ENCODE peak calls at places on chromosomes 16 and 17, in four cellular contexts. One of them, this sample, is unnamed.

GRCh38 chr17:72517413-72518237 is 396.8 kb downstream of the SOX9 start:
- DNase-seq in heart right ventricle: no peak
- DNase-seq in fibroblast of lung: no peak
- DNase-seq in body of pancreas: peak; percentile 19
- DNase-seq in this sample: no peak

GRCh38 chr17:9669551-9670008 is 24.3 kb downstream of the USP43 start:
- DNase-seq in heart right ventricle: no peak
- DNase-seq in fibroblast of lung: no peak
- DNase-seq in body of pancreas: no peak
- DNase-seq in this sample: no peak

GRCh38 chr17:17749921-17750320 is 68.7 kb downstream of the RAI1 start:
- DNase-seq in heart right ventricle: peak; percentile 55
- DNase-seq in fibroblast of lung: peak; percentile 54
- DNase-seq in body of pancreas: peak; percentile 75
- DNase-seq in this sample: peak; percentile 29

GRCh38 chr16:24645739-24646645 is 83.5 kb upstream of the TNRC6A start:
- DNase-seq in heart right ventricle: no peak
- DNase-seq in fibroblast of lung: peak; percentile 100
- DNase-seq in body of pancreas: no peak
- DNase-seq in this sample: peak; percentile 99

GRCh38 chr16:68490829-68491575 is 42.7 kb upstream of the SMPD3 start:
- DNase-seq in heart right ventricle: no peak
- DNase-seq in fibroblast of lung: no peak
- DNase-seq in body of pancreas: peak; percentile 91
- DNase-seq in this sample: peak; percentile 18

GRCh38 chr17:63476857-63477470 is at the start of gene ACE:
- DNase-seq in heart right ventricle: peak; percentile 35
- DNase-seq in fibroblast of lung: no peak
- DNase-seq in body of pancreas: peak; percentile 65
- DNase-seq in this sample: no peak

GRCh38 chr16:88558457-88559442 is 11.5 kb upstream of the ZC3H18 start:
- DNase-seq in heart right ventricle: peak; percentile 61
- DNase-seq in fibroblast of lung: peak; percentile 74
- DNase-seq in body of pancreas: peak; percentile 94
- DNase-seq in this sample: peak; percentile 51

GRCh38 chr16:84183911-84184310 is 2.9 kb downstream of the TAF1C start:
- DNase-seq in heart right ventricle: no peak
- DNase-seq in fibroblast of lung: no peak
- DNase-seq in body of pancreas: no peak
- DNase-seq in this sample: no peak

GRCh38 chr17:21021208-21021803 is 21.5 kb downstream of the USP22 start:
- DNase-seq in heart right ventricle: no peak
- DNase-seq in fibroblast of lung: no peak
- DNase-seq in body of pancreas: no peak
- DNase-seq in this sample: no peak

GRCh38 chr17:45410144-45411091 is 22.3 kb downstream of the ARHGAP27 start:
- DNase-seq in heart right ventricle: peak; percentile 66
- DNase-seq in fibroblast of lung: no peak
- DNase-seq in body of pancreas: no peak
- DNase-seq in this sample: no peak

GRCh38 chr16:64469906-64470702 is 651.8 kb downstream of the CDH11 start:
- DNase-seq in heart right ventricle: no peak
- DNase-seq in fibroblast of lung: no peak
- DNase-seq in body of pancreas: peak; percentile 34
- DNase-seq in this sample: no peak

GRCh38 chr16:8552487-8553221 is 37.7 kb downstream of the TMEM114 start:
- DNase-seq in heart right ventricle: no peak
- DNase-seq in fibroblast of lung: no peak
- DNase-seq in body of pancreas: no peak
- DNase-seq in this sample: no peak

GRCh38 chr16:22366371-22366770 is 8.0 kb downstream of the CDR2 start:
- DNase-seq in heart right ventricle: no peak
- DNase-seq in fibroblast of lung: no peak
- DNase-seq in body of pancreas: no peak
- DNase-seq in this sample: no peak

GRCh38 chr16:15483857-15484256 is 49.5 kb downstream of the BMERB1 start:
- DNase-seq in heart right ventricle: no peak
- DNase-seq in fibroblast of lung: no peak
- DNase-seq in body of pancreas: no peak
- DNase-seq in this sample: no peak

GRCh38 chr16:75244844-75245758 is 6.3 kb downstream of the BCAR1 start:
- DNase-seq in heart right ventricle: peak; percentile 84
- DNase-seq in fibroblast of lung: peak; percentile 99
- DNase-seq in body of pancreas: peak; percentile 93
- DNase-seq in this sample: peak; percentile 96

GRCh38 chr16:23710008-23710407 is 3.0 kb downstream of the ERN2 start:
- DNase-seq in heart right ventricle: no peak
- DNase-seq in fibroblast of lung: no peak
- DNase-seq in body of pancreas: no peak
- DNase-seq in this sample: no peak

GRCh38 chr16:87855852-87856715 is 13.2 kb downstream of the SLC7A5 start:
- DNase-seq in heart right ventricle: peak; percentile 31
- DNase-seq in fibroblast of lung: peak; percentile 56
- DNase-seq in body of pancreas: peak; percentile 60
- DNase-seq in this sample: no peak

GRCh38 chr16:28089992-28090365 is 26.5 kb upstream of the GSG1L start:
- DNase-seq in heart right ventricle: no peak
- DNase-seq in fibroblast of lung: no peak
- DNase-seq in body of pancreas: no peak
- DNase-seq in this sample: no peak

GRCh38 chr16:75305364-75306101 is 54.1 kb upstream of the BCAR1 start:
- DNase-seq in heart right ventricle: peak; percentile 63
- DNase-seq in fibroblast of lung: peak; percentile 100
- DNase-seq in body of pancreas: peak; percentile 87
- DNase-seq in this sample: peak; percentile 100

GRCh38 chr17:65794572-65794971 is 233.1 kb upstream of the AXIN2 start:
- DNase-seq in heart right ventricle: no peak
- DNase-seq in fibroblast of lung: peak; percentile 36
- DNase-seq in body of pancreas: peak; percentile 16
- DNase-seq in this sample: peak; percentile 11

GRCh38 chr16:4692460-4693295 is 684 bp upstream of the NUDT16L1 start:
- DNase-seq in heart right ventricle: no peak
- DNase-seq in fibroblast of lung: no peak
- DNase-seq in body of pancreas: peak; percentile 34
- DNase-seq in this sample: no peak

GRCh38 chr16:53744449-53744848 is 40.5 kb downstream of the FTO start:
- DNase-seq in heart right ventricle: no peak
- DNase-seq in fibroblast of lung: no peak
- DNase-seq in body of pancreas: peak; percentile 7
- DNase-seq in this sample: no peak

GRCh38 chr17:59534583-59534982 is 30.8 kb upstream of the DHX40 start:
- DNase-seq in heart right ventricle: no peak
- DNase-seq in fibroblast of lung: no peak
- DNase-seq in body of pancreas: no peak
- DNase-seq in this sample: peak; percentile 6
- TF ChIP-seq CTCF in heart right ventricle: peak; percentile 10
- TF ChIP-seq CTCF in fibroblast of lung: no peak
- TF ChIP-seq CTCF in body of pancreas: no peak
- TF ChIP-seq CTCF in this sample: peak; percentile 16

DNA sequence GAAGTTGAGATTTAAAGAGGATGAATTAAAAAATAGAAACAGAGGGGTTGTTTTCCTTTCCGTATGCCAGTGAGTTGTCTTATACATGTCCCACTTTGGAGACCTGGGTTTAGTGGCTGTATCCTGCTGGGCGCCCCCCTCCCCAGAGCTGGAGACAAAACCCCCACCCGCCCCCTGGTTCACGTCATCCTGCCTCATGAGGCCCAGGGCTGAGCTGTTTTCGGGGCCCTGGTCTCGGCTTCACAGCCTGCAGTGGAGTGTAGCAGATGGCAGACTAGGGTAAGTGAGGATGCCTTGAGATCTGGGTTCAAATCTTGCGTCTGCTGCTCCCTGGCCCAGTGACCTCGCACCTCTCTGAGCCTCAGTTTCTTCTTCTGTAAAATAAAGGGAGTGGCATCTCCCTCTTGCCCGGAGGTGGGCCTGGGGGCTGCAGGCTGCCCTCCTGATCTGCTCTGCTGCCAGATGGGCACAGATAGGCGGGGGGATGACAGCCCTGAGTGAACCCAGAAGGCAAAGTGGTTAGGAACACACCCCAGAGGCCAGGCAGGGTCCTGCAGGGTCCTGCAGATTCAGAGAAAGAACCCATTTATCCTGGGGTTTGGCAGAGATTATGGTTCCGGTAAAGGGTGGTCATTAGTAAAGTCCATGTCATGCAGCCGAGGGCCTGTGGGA is 45.1 kb downstream of the SOCS3 start:
- DNase-seq in heart right ventricle: no peak
- DNase-seq in fibroblast of lung: no peak
- DNase-seq in body of pancreas: no peak
- DNase-seq in this sample: no peak
- TF ChIP-seq CTCF in heart right ventricle: no peak
- TF ChIP-seq CTCF in fibroblast of lung: no peak
- TF ChIP-seq CTCF in body of pancreas: no peak
- TF ChIP-seq CTCF in this sample: no peak

GRCh38 chr16:30416624-30417298 is 9.4 kb downstream of the ZNF771 start:
- DNase-seq in heart right ventricle: no peak
- DNase-seq in fibroblast of lung: no peak
- DNase-seq in body of pancreas: no peak
- DNase-seq in this sample: no peak

GRCh38 chr16:30421010-30421409 is 8.8 kb downstream of the DCTPP1 start:
- DNase-seq in heart right ventricle: no peak
- DNase-seq in fibroblast of lung: no peak
- DNase-seq in body of pancreas: no peak
- DNase-seq in this sample: no peak

GRCh38 chr16:30416047-30416603 is 8.7 kb downstream of the ZNF771 start:
- DNase-seq in heart right ventricle: no peak
- DNase-seq in fibroblast of lung: no peak
- DNase-seq in body of pancreas: no peak
- DNase-seq in this sample: no peak

GRCh38 chr16:30418350-30419181 is 11.2 kb downstream of the ZNF771 start:
- DNase-seq in heart right ventricle: no peak
- DNase-seq in fibroblast of lung: no peak
- DNase-seq in body of pancreas: no peak
- DNase-seq in this sample: no peak

DNA sequence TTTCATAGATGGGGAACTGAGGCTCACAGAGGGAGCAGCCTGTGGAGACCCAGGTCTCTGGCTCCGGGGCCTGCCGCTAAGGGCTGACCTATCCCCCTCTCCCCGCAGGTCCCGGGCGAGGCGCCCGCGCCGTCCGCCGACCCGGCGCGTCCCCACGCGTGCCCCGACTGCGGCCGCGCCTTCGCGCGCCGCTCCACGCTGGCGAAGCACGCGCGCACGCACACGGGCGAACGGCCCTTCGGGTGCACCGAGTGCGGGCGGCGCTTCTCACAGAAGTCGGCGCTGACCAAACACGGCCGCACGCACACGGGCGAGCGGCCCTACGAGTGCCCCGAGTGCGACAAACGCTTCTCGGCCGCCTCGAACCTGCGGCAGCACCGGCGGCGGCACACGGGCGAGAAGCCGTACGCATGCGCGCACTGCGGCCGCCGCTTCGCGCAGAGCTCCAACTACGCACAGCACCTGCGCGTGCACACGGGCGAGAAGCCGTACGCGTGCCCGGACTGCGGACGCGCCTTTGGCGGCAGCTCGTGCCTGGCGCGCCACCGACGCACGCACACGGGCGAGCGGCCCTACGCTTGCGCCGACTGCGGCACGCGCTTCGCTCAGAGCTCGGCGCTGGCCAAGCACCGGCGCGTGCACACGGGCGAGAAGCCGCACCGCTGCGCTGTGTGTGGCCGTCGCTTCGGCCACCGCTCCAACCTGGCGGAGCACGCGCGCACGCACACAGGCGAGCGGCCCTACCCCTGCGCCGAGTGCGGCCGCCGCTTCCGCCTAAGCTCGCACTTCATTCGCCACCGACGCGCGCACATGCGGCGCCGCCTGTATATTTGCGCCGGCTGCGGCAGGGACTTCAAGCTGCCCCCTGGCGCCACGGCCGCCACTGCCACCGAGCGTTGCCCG is 10.3 kb downstream of the ZNF771 start:
- DNase-seq in heart right ventricle: peak; percentile 78
- DNase-seq in fibroblast of lung: peak; percentile 92
- DNase-seq in body of pancreas: peak; percentile 92
- DNase-seq in this sample: peak; percentile 89
- TF ChIP-seq CTCF in heart right ventricle: peak; percentile 23
- TF ChIP-seq CTCF in fibroblast of lung: no peak
- TF ChIP-seq CTCF in body of pancreas: peak; percentile 26
- TF ChIP-seq CTCF in this sample: no peak

GRCh38 chr17:61000911-61001310 is 323.3 kb downstream of the BCAS3 start:
- DNase-seq in heart right ventricle: no peak
- DNase-seq in fibroblast of lung: peak; percentile 88
- DNase-seq in body of pancreas: no peak
- DNase-seq in this sample: peak; percentile 48
- TF ChIP-seq CTCF in heart right ventricle: no peak
- TF ChIP-seq CTCF in fibroblast of lung: peak; percentile 54
- TF ChIP-seq CTCF in body of pancreas: no peak
- TF ChIP-seq CTCF in this sample: peak; percentile 50

DNA sequence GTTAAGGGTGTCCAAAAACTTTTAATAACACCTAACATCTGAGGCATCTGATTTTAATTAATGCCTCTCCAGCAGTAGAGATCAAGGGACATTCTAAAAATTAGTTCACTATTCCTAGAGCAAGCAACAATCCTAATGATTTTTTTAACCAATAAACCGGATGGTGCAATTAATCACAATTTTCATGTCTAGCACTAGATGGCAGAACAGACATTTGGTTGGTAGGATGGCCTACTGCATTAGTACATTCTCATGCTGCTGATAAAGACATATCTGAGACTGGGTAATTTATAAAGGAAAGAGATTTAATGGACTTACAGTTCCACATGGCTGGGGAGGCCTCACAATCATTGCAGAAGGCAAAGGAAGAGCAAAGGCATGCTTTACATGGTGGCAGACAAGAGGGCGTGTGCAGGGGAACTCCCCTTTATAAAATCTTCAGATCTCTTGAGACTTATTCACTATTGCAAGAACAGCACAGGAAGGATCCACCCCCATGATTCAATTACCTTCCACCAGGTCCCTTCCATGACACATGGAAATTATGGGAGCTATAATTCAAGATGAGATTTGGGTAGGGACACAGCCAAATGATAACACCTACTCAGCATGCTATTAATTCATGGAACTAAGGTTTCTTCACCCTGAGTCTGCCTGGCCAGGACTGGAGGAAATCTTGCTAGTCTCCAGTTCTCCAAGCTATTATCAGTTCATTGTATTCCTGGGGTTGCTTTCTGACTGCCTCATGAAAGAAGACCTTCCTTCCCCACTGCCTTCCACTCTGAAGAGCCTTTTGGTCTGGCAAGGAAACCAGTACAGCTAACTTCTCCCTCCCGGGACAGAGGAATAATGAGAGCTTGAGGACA is 24.8 kb downstream of the HS3ST3A1 start:
- DNase-seq in heart right ventricle: no peak
- DNase-seq in fibroblast of lung: peak; percentile 38
- DNase-seq in body of pancreas: no peak
- DNase-seq in this sample: no peak
- TF ChIP-seq CTCF in heart right ventricle: no peak
- TF ChIP-seq CTCF in fibroblast of lung: no peak
- TF ChIP-seq CTCF in body of pancreas: no peak
- TF ChIP-seq CTCF in this sample: peak; percentile 6

This sample was measured in AG10803.